ENCODE peak calls at places on chromosomes 6 and 20, in eight cellular contexts. Q is RCC 7860; T is stimulated activated CD4-positive, alpha-beta T cell treated with anti-CD3 and anti-CD28 coated beads, Interleukin-2, amount 100 ng/mL, for 4 hours; J is GDM1; B is stimulated activated CD8-positive, alpha-beta memory T cell treated with anti-CD3 and anti-CD28 coated beads, Interleukin-7, amount 100 ng/mL, for 4 hours; G is fibroblast of pulmonary artery; F is heart right ventricle; X is activated CD4-positive, alpha-beta T cell treated with anti-CD3 and anti-CD28 coated beads for 4 hours. V is an unnamed sample.

GRCh38 chr6:148593130-148593812 is 153.6 kb upstream of the UST start:
- DNase-seq in Q (peak), T (no peak), J (no peak), B (no peak), G (no peak), F (peak), X (no peak), V (no peak)

GRCh38 chr20:7656662-7657061 is 283.6 kb downstream of the HAO1 start:
- DNase-seq in Q (no peak), T (no peak), J (no peak), B (no peak), G (no peak), F (no peak), X (no peak), V (no peak)

GRCh38 chr6:25487012-25487411 is 165.0 kb upstream of the SCGN start:
- DNase-seq in Q (no peak), T (no peak), J (no peak), B (no peak), G (no peak), F (no peak), X (no peak), V (no peak)

GRCh38 chr6:142700676-142701185 is 244.2 kb downstream of the HIVEP2 start:
- DNase-seq in Q (no peak), T (no peak), J (no peak), B (no peak), G (no peak), F (no peak), X (no peak), V (no peak)

GRCh38 chr6:55886185-55886836 is 10.9 kb upstream of the BMP5 start:
- DNase-seq in Q (no peak), T (no peak), J (no peak), B (no peak), G (peak), F (no peak), X (no peak), V (no peak)

GRCh38 chr6:143060806-143061596 is at the start of gene AIG1:
- DNase-seq in Q (peak), T (peak), J (no peak), B (peak), G (no peak), F (no peak), X (peak), V (peak)

GRCh38 chr6:15431762-15432495 is 186.1 kb downstream of the JARID2 start:
- DNase-seq in Q (peak), T (no peak), J (no peak), B (no peak), G (peak), F (no peak), X (no peak), V (no peak)

GRCh38 chr6:136683209-136683941 is 108.9 kb downstream of the MAP3K5 start:
- DNase-seq in Q (no peak), T (no peak), J (no peak), B (no peak), G (no peak), F (no peak), X (no peak), V (no peak)

GRCh38 chr6:41581381-41581991 is 35.3 kb downstream of the FOXP4 start:
- DNase-seq in Q (peak), T (no peak), J (no peak), B (no peak), G (peak), F (peak), X (no peak), V (no peak)

GRCh38 chr20:4076671-4077070 is 61.3 kb upstream of the RNF24 start:
- DNase-seq in Q (peak), T (no peak), J (no peak), B (no peak), G (peak), F (no peak), X (no peak), V (no peak)

GRCh38 chr6:97440590-97441176 is 157.7 kb upstream of the MMS22L start:
- DNase-seq in Q (no peak), T (no peak), J (no peak), B (no peak), G (peak), F (no peak), X (no peak), V (no peak)

GRCh38 chr6:137823826-137824501 is 43.1 kb upstream of the TNFAIP3 start:
- DNase-seq in Q (no peak), T (peak), J (no peak), B (peak), G (peak), F (peak), X (peak), V (no peak)

GRCh38 chr6:47724300-47724699 is 25.9 kb downstream of the ADGRF4 start:
- DNase-seq in Q (no peak), T (no peak), J (no peak), B (no peak), G (no peak), F (no peak), X (no peak), V (no peak)

GRCh38 chr6:106089981-106090380 is 3.8 kb downstream of the PRDM1 start:
- DNase-seq in Q (no peak), T (no peak), J (no peak), B (no peak), G (peak), F (no peak), X (no peak), V (peak)

GRCh38 chr20:1265226-1265915 is 723 bp upstream of the SNPH start:
- DNase-seq in Q (no peak), T (no peak), J (no peak), B (no peak), G (no peak), F (no peak), X (no peak), V (no peak)

GRCh38 chr6:107786179-107786578 is 37.9 kb downstream of the SCML4 start:
- DNase-seq in Q (peak), T (no peak), J (no peak), B (no peak), G (no peak), F (no peak), X (no peak), V (no peak)

GRCh38 chr6:134533991-134534390 is 216.1 kb upstream of the SGK1 start:
- DNase-seq in Q (no peak), T (no peak), J (no peak), B (no peak), G (no peak), F (no peak), X (no peak), V (no peak)

GRCh38 chr6:129717287-129717686 is 7.3 kb upstream of the ARHGAP18 start:
- DNase-seq in Q (peak), T (no peak), J (no peak), B (no peak), G (peak), F (no peak), X (no peak), V (no peak)

GRCh38 chr6:143198312-143198711 is 137.6 kb downstream of the AIG1 start:
- DNase-seq in Q (no peak), T (no peak), J (no peak), B (no peak), G (no peak), F (no peak), X (no peak), V (peak)

V was measured in HL-60.